ENCODE peak calls at places on chromosomes 6 and 20, in seven cellular contexts. O is fibroblast of lung, L is colonic mucosa, Q is thoracic aorta, H is HCT116, R is sigmoid colon, W is right cardiac atrium. D is an unnamed sample. For H3K9me3, the result is how much of the 10 kb centered on the place peaks cover.

GRCh38 chr6:45105170-45105820 is 222.8 kb upstream of the RUNX2 start:
- DNase-seq in W (no peak), O (peak), L (no peak), R (no peak), Q (no peak), H (no peak), D (no peak)

GRCh38 chr20:31474097-31474436 is 860 bp downstream of the DEFB124 start:
- DNase-seq in L (no peak), W (no peak), R (no peak), O (no peak), H (no peak), Q (no peak), D (no peak)

GRCh38 chr6:12899080-12899815 is 182.7 kb downstream of the PHACTR1 start:
- DNase-seq in O (no peak), Q (no peak), R (no peak), L (no peak), W (no peak), H (no peak), D (no peak)

GRCh38 chr6:6725120-6725833 is 136.8 kb downstream of the LY86 start:
- DNase-seq in H (no peak), Q (no peak), W (no peak), O (no peak), L (no peak), R (no peak), D (no peak)

GRCh38 chr20:4613718-4614620 is 107.7 kb upstream of the PRND start:
- DNase-seq in W (peak), H (peak), R (no peak), O (peak), Q (no peak), L (peak), D (peak)

GRCh38 chr20:35079472-35080347 is 12.9 kb downstream of the TRPC4AP start:
- DNase-seq in W (no peak), H (no peak), R (no peak), O (no peak), L (no peak), Q (no peak), D (no peak)

GRCh38 chr6:157092736-157093135 is 230.6 kb downstream of the TMEM242 start:
- DNase-seq in W (no peak), H (no peak), Q (no peak), R (no peak), O (no peak), L (no peak), D (no peak)

GRCh38 chr20:10225439-10226080 is 6.9 kb downstream of the SNAP25 start:
- DNase-seq in W (no peak), Q (no peak), O (peak), H (no peak), L (no peak), R (no peak), D (no peak)

GRCh38 chr6:106309024-106309423 is 16.5 kb downstream of the ATG5 start:
- DNase-seq in R (no peak), W (no peak), L (no peak), Q (no peak), H (no peak), O (no peak), D (no peak)

GRCh38 chr20:33373735-33374605 is 27.3 kb downstream of the CDK5RAP1 start:
- DNase-seq in O (peak), H (no peak), R (no peak), L (no peak), Q (no peak), W (no peak), D (no peak)

GRCh38 chr6:35583893-35584688 is 71.4 kb upstream of the TULP1 start:
- DNase-seq in H (peak), L (peak), O (peak), Q (no peak), R (peak), W (peak), D (peak)

GRCh38 chr6:15551798-15552197 is 111.0 kb downstream of the DTNBP1 start:
- DNase-seq in W (no peak), Q (no peak), O (no peak), L (no peak), H (no peak), R (no peak), D (no peak)

GRCh38 chr6:43334466-43335095 is 26.0 kb upstream of the CRIP3 start:
- DNase-seq in W (no peak), Q (no peak), L (peak), H (peak), O (peak), R (no peak), D (peak)

GRCh38 chr6:69953491-69953890 is 87.1 kb downstream of the COL19A1 start:
- DNase-seq in W (no peak), L (no peak), Q (no peak), O (no peak), R (no peak), H (no peak), D (no peak)

GRCh38 chr6:125868996-125869395 is 78.2 kb downstream of the NCOA7 start:
- DNase-seq in W (peak), O (no peak), H (no peak), R (peak), L (no peak), Q (no peak), D (no peak)

GRCh38 chr6:149313070-149313469 is 4.4 kb upstream of the TAB2 start:
- DNase-seq in O (no peak), R (no peak), Q (no peak), H (no peak), L (no peak), W (no peak), D (no peak)

DNA sequence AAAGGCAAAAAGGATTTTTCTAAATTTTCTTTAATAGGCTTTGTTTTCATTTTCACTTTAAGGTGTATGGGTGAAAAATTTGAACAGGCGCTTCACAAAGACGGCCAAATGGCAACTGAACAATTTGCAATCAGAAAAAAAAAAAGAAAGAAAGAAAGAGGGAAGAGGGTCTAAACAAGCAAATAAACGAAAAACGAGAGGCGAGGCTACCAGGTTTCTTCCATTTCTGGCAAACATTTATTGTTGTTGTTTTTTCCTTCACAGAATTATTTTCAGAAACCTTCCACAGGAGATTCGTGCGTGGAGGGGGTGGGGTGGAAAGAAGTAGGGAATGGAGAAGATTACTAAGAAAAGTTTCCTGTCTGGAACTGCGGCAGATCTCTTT is 24.3 kb downstream of the POM121L2 start:
- DNase-seq in Q (no peak), H (no peak), L (no peak), R (no peak), O (no peak), W (no peak), D (no peak)
- H3K9me3 ChIP-seq in Q (under half), H (under half), L (under half), R (under half), O (under half), W (under half), D (under half)

DNA sequence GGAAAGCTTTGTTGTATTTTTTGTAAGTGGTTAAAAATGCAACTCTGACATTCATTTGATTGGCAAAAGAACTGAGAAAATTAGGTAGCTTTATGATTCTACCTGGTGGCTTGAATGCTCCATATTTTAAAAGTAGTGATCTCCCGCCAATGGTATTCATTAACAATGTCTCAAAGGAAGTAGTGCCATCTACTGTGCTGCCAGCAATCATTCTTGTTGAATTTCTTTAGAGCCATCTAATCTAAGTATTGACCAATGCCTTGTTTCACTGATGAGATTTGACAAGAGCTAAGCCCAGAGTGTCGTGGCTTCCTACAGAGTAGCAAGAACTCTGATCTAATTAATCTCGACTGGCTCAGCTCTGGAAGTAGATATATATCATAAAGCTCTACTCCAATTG is 696.7 kb downstream of the C6orf118 start:
- DNase-seq in O (no peak), W (no peak), L (no peak), Q (no peak), H (no peak), R (no peak), D (no peak)
- H3K9me3 ChIP-seq in O (under half), W (under half), L (under half), Q (under half), H (under half), R (under half), D (under half)

DNA sequence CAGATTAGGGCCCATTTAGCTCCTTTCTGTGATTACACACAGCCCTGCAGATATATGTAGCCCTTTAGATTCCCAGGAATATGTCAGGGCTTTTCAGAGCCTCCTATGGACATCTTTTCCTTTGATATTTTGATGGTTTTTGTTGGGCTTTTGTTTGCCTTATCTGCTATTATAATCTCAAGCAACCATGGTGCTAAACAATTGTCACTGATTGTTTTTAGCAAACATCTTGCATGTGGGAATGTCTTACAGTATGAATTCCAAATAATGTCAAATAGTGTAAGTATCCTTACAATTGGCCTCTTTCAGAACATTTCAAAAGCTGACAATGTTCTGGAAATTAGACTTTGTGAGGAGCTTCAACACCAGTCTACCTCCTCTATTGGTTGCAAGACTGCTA is 333.6 kb upstream of the OPRM1 start:
- DNase-seq in R (no peak), H (no peak), Q (no peak), L (no peak), O (no peak), W (no peak), D (no peak)
- H3K9me3 ChIP-seq in R (under half), H (under half), Q (under half), L (under half), O (under half), W (under half), D (under half)

GRCh38 chr6:356828-357251 is 34.7 kb upstream of the IRF4 start:
- DNase-seq in Q (no peak), O (no peak), L (no peak), R (peak), H (no peak), W (no peak), D (no peak)

GRCh38 chr6:358847-359246 is 32.7 kb upstream of the IRF4 start:
- DNase-seq in Q (no peak), W (no peak), O (no peak), H (no peak), L (no peak), R (peak), D (no peak)

GRCh38 chr6:358432-358831 is 33.1 kb upstream of the IRF4 start:
- DNase-seq in W (no peak), R (peak), L (no peak), O (no peak), H (no peak), Q (no peak), D (no peak)

GRCh38 chr6:357261-357790 is 34.2 kb upstream of the IRF4 start:
- DNase-seq in R (peak), H (no peak), O (no peak), Q (no peak), W (no peak), L (no peak), D (no peak)

GRCh38 chr6:357791-358341 is 33.7 kb upstream of the IRF4 start:
- DNase-seq in W (no peak), L (no peak), Q (no peak), H (no peak), R (peak), O (no peak), D (no peak)
- H3K9me3 ChIP-seq in W (under half), L (under half), Q (under half), H (under half), R (under half), O (under half), D (under half)

GRCh38 chr6:22251331-22251730 is 45.5 kb downstream of the PRL start:
- DNase-seq in L (no peak), W (no peak), Q (no peak), O (peak), H (no peak), R (no peak), D (no peak)
- H3K9me3 ChIP-seq in L (under half), W (under half), Q (under half), O (under half), H (under half), R (under half), D (under half)

GRCh38 chr6:168455847-168456530 is 15.0 kb downstream of the SMOC2 start:
- DNase-seq in W (no peak), R (no peak), O (no peak), H (no peak), L (peak), Q (no peak), D (no peak)
- H3K9me3 ChIP-seq in W (under half), R (under half), O (under half), H (under half), L (under half), Q (under half), D (under half)

GRCh38 chr6:163501440-163501839 is 86.9 kb downstream of the QKI start:
- DNase-seq in W (no peak), R (no peak), H (no peak), Q (no peak), L (no peak), O (no peak), D (no peak)
- H3K9me3 ChIP-seq in W (under half), R (under half), H (under half), Q (under half), L (under half), O (under half), D (under half)

D was measured in iPS DF 6.9.